ENCODE peak calls at places on chromosomes 11 and 22, in nine cellular contexts. V, W, J, U, R, P, F, E and L are unnamed samples.
A peak's percentile ranks its signal among the peaks of the same experiment; 100 is the strongest.

GRCh38 chr22:50522806-50523438 is 2.5 kb downstream of the SCO2 start:
- DNase-seq in V (no peak), W (no peak), R (no peak), E (peak; percentile 42), J (no peak), U (no peak), F (no peak), P (no peak), L (no peak)

GRCh38 chr11:19410032-19410431 is 169.3 kb upstream of the E2F8 start:
- DNase-seq in E (no peak), W (no peak), F (no peak), R (no peak), V (no peak), U (no peak), J (no peak), P (no peak), L (no peak)

GRCh38 chr11:78801161-78801884 is 226.7 kb upstream of the NARS2 start:
- DNase-seq in W (peak; percentile 99), F (peak; percentile 85), R (peak; percentile 98), J (no peak), E (no peak), P (peak; percentile 50), U (no peak), V (no peak), L (peak; percentile 45)

GRCh38 chr11:118653684-118654390 is 25.6 kb downstream of the TREH start:
- DNase-seq in E (no peak), J (no peak), P (no peak), U (no peak), W (no peak), V (no peak), R (no peak), F (no peak), L (no peak)

GRCh38 chr11:134145715-134146114 is 76.8 kb downstream of the JAM3 start:
- DNase-seq in P (no peak), U (no peak), J (no peak), W (no peak), F (no peak), E (no peak), R (no peak), V (no peak), L (no peak)

GRCh38 chr11:57255618-57256017 is 18.6 kb upstream of the APLNR start:
- DNase-seq in V (no peak), W (peak; percentile 18), F (peak; percentile 73), E (no peak), R (peak; percentile 76), P (peak; percentile 71), U (no peak), J (no peak), L (no peak)

GRCh38 chr11:28858076-28858475 is 749.9 kb downstream of the METTL15 start:
- DNase-seq in E (no peak), W (no peak), P (no peak), U (no peak), R (peak; percentile 16), V (no peak), J (no peak), F (peak; percentile 8), L (no peak)

GRCh38 chr11:103202048-103202651 is 92.9 kb downstream of the DYNC2H1 start:
- DNase-seq in E (peak; percentile 83), V (no peak), U (peak; percentile 3), F (peak; percentile 66), W (peak; percentile 74), R (peak; percentile 63), P (peak; percentile 17), J (peak; percentile 29), L (no peak)

DNA sequence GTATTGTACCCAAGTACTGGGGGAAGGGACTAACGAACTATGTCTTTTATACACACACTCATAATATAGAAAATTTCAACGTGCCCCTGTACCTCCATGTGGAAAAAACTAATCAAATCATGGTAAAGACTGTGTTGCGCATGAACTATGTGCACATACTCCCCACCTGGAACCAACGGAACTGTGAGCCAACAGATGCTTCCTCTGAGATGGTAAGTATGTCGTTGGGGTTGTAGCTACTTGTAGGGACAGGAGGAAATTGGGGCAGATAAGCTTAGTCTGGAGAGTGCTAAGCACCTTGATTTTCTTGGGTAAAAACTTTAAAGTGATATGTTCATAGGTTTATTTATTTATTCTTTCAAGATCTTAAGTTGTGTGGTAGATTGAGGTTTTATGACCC is 40.1 kb downstream of the GLYAT start:
- DNase-seq in E (no peak), F (no peak), P (no peak), W (no peak), V (no peak), U (no peak), J (no peak), R (no peak), L (no peak)
- H3K4me3 ChIP-seq in E (no peak overlapping the region), F (no peak overlapping the region), P (no peak overlapping the region), W (no peak overlapping the region), V (no peak overlapping the region), U (no peak overlapping the region), J (no peak overlapping the region), R (no peak overlapping the region), L (no peak overlapping the region)

GRCh38 chr11:2307733-2308331 is 6.0 kb downstream of the TSPAN32 start:
- DNase-seq in V (no peak), U (no peak), P (no peak), R (no peak), W (no peak), E (no peak), F (no peak), J (no peak), L (no peak)

GRCh38 chr11:2304156-2305139 is 2.6 kb downstream of the TSPAN32 start:
- DNase-seq in R (no peak), E (no peak), P (no peak), U (no peak), V (peak; percentile 43), J (no peak), F (no peak), W (no peak), L (no peak)

GRCh38 chr11:2306971-2307732 is 5.3 kb downstream of the TSPAN32 start:
- DNase-seq in P (no peak), R (peak; percentile 27), U (no peak), E (no peak), V (no peak), J (no peak), F (peak; percentile 22), W (no peak), L (no peak)

GRCh38 chr11:2305140-2305861 is 3.5 kb downstream of the TSPAN32 start:
- DNase-seq in V (peak; percentile 96), E (peak; percentile 91), J (peak; percentile 89), R (peak; percentile 58), P (peak; percentile 36), F (peak; percentile 85), U (peak; percentile 76), W (peak; percentile 77), L (no peak)

DNA sequence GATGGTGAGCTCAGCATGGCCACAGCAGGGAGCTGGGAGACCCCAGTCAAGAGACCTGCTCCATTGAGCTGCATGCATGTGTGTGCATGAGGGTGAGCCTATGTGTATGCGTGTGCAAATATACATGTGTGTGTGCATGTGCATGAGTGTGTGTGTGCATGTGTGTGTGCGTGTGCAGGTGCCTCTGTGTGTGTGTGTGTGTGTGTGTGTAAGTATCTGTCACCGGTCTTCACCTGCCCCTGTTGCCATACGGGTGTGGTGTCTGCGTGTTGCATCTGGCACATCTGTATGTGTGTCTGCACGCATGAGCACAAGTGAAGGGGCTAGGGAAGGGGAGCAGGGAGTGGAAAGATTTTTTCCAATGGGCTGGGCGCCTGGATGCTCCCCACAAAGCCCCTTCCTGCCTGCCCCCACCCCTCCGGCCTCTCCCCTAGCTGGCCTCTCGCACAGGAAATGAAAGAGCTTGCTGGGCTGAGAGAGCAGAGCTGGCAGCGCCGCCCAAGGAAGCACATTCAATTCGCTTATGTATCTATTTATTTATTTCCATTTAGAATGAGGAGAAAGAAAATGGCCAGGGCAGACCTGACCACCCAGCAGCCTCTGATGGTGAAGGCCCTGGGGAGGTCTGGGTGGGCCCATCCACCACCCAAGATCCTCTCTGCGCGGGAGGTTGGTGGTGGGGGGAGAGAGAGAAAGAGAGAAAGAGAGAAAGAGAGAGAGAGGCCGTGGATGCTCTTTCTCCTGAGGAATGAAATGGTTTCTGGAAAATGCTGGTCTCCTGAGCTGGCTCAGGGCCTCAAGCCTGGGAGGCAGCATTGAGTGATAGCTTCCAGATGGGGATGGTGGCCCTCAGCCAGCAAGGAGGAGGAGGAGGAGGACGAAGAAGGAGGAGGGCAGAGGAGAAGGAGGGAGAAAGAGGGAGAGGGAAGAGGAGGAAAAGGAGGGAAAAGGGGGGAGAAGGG is 4.3 kb downstream of the TSPAN32 start:
- DNase-seq in W (no peak), P (no peak), U (no peak), J (no peak), R (peak; percentile 85), F (peak; percentile 73), E (no peak), V (no peak), L (no peak)
- H2AFZ ChIP-seq in W (no peak overlapping the region), P (no peak overlapping the region), U (peak overlapping the region; percentile 66), J (peak overlapping the region; percentile 40), R (peak overlapping the region; percentile 93), F (peak overlapping the region; percentile 71), E (no peak overlapping the region), V (no peak overlapping the region), L (no peak overlapping the region)

GRCh38 chr22:38075105-38075825 is 8.7 kb downstream of the SLC16A8 start:
- DNase-seq in U (no peak), W (no peak), V (no peak), F (no peak), E (no peak), P (no peak), R (no peak), J (no peak), L (no peak)

GRCh38 chr22:38073150-38074130 is 10.5 kb downstream of the SLC16A8 start:
- DNase-seq in F (no peak), U (no peak), V (no peak), E (no peak), J (no peak), W (no peak), R (no peak), P (no peak), L (no peak)

GRCh38 chr22:38075961-38076360 is 8.0 kb downstream of the SLC16A8 start:
- DNase-seq in J (no peak), E (no peak), W (no peak), V (no peak), R (no peak), F (no peak), P (no peak), U (no peak), L (no peak)

GRCh38 chr22:38072322-38073149 is 11.4 kb downstream of the SLC16A8 start:
- DNase-seq in J (no peak), R (no peak), W (no peak), P (no peak), F (no peak), U (no peak), V (no peak), E (no peak), L (no peak)

DNA sequence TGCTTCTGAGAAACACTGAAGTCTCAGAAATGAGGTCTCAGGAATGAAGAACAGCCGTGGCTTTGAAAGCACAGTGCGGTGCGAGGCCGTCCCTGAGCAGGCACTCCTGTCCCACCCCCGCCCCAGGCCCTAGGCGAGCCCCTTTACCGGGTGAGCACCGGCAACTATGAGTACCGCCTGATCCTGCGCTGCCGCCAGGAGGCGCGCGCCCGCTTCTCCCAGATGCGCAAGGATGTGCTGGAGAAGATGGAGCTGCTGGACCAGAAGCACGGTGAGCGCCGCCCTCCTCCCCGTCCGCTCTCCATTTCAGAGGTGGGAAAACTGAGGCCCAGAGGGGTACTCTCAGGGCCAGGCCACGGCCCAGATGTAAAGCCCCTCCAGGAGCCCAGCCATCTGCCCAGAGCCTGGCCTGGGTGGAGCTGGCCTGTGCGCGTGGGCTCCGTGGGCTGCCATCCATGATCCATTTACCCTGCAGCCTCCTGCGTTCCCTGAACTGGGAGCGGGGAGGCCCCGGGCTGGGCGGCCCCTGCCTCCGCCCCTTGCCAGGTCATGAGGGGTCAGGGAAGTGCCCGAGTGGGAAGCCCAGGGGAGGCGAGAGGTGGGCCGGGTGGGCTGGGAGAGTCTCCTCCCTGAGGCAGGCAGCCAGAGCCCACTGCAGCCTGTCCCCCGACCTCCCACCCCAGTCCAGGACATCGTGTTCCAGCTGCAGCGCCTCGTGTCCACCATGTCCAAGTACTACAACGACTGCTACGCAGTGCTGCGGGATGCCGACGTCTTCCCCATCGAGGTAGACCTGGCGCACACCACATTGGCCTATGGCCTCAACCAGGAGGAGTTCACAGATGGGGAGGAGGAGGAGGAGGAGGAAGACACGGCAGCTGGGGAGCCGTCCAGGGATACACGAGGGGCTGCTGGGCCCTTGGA is 9.5 kb downstream of the SLC16A8 start:
- DNase-seq in U (no peak), V (peak; percentile 87), J (peak; percentile 67), W (no peak), E (no peak), F (no peak), P (peak; percentile 20), R (peak; percentile 41), L (peak; percentile 19)
- H3K4me3 ChIP-seq in U (no peak overlapping the region), V (no peak overlapping the region), J (no peak overlapping the region), W (no peak overlapping the region), E (no peak overlapping the region), F (no peak overlapping the region), P (no peak overlapping the region), R (no peak overlapping the region), L (no peak overlapping the region)

GRCh38 chr11:14891143-14892035 is 642 bp downstream of the CYP2R1 start:
- DNase-seq in R (peak; percentile 82), U (peak; percentile 88), P (peak; percentile 88), J (peak; percentile 95), W (peak; percentile 87), E (peak; percentile 94), V (peak; percentile 95), F (peak; percentile 91), L (no peak)

GRCh38 chr11:14892577-14892976 is 546 bp upstream of the CYP2R1 start:
- DNase-seq in W (no peak), E (no peak), P (no peak), R (no peak), U (no peak), F (no peak), V (no peak), J (no peak), L (no peak)

GRCh38 chr11:14892036-14892556 is at the start of gene CYP2R1:
- DNase-seq in J (peak; percentile 96), F (peak; percentile 96), R (peak; percentile 95), U (peak; percentile 85), P (peak; percentile 97), W (peak; percentile 97), V (peak; percentile 92), E (peak; percentile 97), L (peak; percentile 68)

GRCh38 chr11:14898286-14899086 is 6.5 kb upstream of the CYP2R1 start:
- DNase-seq in V (no peak), J (no peak), R (no peak), P (no peak), U (no peak), E (no peak), F (no peak), W (no peak), L (no peak)

DNA sequence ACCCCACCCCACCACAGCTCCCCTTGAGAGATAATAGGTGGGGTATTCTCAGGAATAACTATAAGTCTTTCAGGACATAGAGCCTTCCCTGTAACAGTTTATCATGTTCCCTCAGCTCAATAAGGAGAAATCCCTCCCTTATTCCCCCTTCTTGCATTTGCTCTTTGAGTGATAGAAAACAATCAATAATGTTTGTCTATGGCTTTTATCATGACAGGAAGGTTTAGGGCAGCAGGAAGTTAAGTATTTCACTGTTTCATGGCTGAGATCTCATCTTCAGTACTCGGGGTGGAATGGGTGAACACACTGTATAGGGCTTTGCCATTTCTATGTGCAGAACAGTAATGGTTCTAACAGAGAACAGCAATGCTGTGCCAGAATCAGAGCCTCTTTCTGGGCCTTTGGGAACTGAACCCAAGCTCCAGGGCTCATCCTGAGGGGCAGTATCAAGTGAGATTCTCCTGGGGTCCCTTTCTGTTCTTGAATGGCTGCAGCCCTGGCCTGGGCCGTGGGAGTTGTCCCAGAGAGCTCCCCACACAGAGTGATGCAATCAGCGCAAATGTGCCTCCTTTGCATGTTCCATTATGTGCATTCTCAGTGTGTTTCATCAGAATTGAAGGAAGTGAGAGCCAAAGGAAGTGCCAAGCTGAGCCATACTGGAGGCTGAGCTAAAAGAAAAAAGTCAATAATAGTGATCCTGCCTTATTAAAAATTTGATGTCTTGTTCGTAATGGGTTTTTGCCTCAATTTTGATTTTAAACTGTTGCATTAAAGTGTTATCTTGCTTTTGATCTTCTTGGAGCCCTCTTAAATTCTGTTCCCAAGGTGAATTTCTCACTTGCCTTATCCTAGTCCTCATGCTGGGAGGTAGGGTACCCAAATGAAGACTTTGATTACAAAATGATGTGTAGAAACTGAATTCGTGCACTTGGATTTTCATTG is 2.9 kb upstream of the CYP2R1 start:
- DNase-seq in W (no peak), F (peak; percentile 48), R (peak; percentile 52), E (peak; percentile 72), P (no peak), U (no peak), J (no peak), V (no peak), L (no peak)
- H2AFZ ChIP-seq in W (no peak overlapping the region), F (peak overlapping the region; percentile 38), R (peak overlapping the region; percentile 16), E (peak overlapping the region; percentile 2), P (no peak overlapping the region), U (peak overlapping the region; percentile 84), J (no peak overlapping the region), V (peak overlapping the region; percentile 73), L (no peak overlapping the region)